ENCODE peak calls at places on chromosomes 13 and 19, in five cellular contexts. One of them, this sample, is unnamed.

GRCh38 chr13:60431108-60431700 is 34.2 kb downstream of the TDRD3 start:
- DNase-seq in stimulated activated CD4-positive, alpha-beta T cell treated with anti-CD3 and anti-CD28 coated beads, Interleukin-2, amount 100 ng/mL, for 48 hours: no peak
- DNase-seq in endothelial cell: no peak
- DNase-seq in Caco-2: no peak
- DNase-seq in DND-41: no peak
- DNase-seq in this sample: peak; percentile 51

GRCh38 chr13:114054269-114054668 is 78.2 kb downstream of the RASA3 start:
- DNase-seq in stimulated activated CD4-positive, alpha-beta T cell treated with anti-CD3 and anti-CD28 coated beads, Interleukin-2, amount 100 ng/mL, for 48 hours: no peak
- DNase-seq in endothelial cell: no peak
- DNase-seq in Caco-2: no peak
- DNase-seq in DND-41: no peak
- DNase-seq in this sample: no peak

GRCh38 chr13:43245374-43245964 is 222.1 kb downstream of the DNAJC15 start:
- DNase-seq in stimulated activated CD4-positive, alpha-beta T cell treated with anti-CD3 and anti-CD28 coated beads, Interleukin-2, amount 100 ng/mL, for 48 hours: no peak
- DNase-seq in endothelial cell: no peak
- DNase-seq in Caco-2: no peak
- DNase-seq in DND-41: no peak
- DNase-seq in this sample: no peak

GRCh38 chr19:38268539-38268938 is 4.2 kb downstream of the SPINT2 start:
- DNase-seq in stimulated activated CD4-positive, alpha-beta T cell treated with anti-CD3 and anti-CD28 coated beads, Interleukin-2, amount 100 ng/mL, for 48 hours: no peak
- DNase-seq in endothelial cell: no peak
- DNase-seq in Caco-2: no peak
- DNase-seq in DND-41: no peak
- DNase-seq in this sample: no peak

GRCh38 chr13:34863360-34864135 is 78.5 kb upstream of the NBEA start:
- DNase-seq in stimulated activated CD4-positive, alpha-beta T cell treated with anti-CD3 and anti-CD28 coated beads, Interleukin-2, amount 100 ng/mL, for 48 hours: no peak
- DNase-seq in endothelial cell: no peak
- DNase-seq in Caco-2: peak; percentile 37
- DNase-seq in DND-41: no peak
- DNase-seq in this sample: no peak

GRCh38 chr13:94196426-94196825 is 283.1 kb downstream of the DCT start:
- DNase-seq in stimulated activated CD4-positive, alpha-beta T cell treated with anti-CD3 and anti-CD28 coated beads, Interleukin-2, amount 100 ng/mL, for 48 hours: no peak
- DNase-seq in endothelial cell: no peak
- DNase-seq in Caco-2: no peak
- DNase-seq in DND-41: no peak
- DNase-seq in this sample: no peak

GRCh38 chr19:41753936-41754529 is 1.3 kb upstream of the CEACAM6 start:
- DNase-seq in stimulated activated CD4-positive, alpha-beta T cell treated with anti-CD3 and anti-CD28 coated beads, Interleukin-2, amount 100 ng/mL, for 48 hours: peak; percentile 63
- DNase-seq in endothelial cell: peak; percentile 64
- DNase-seq in Caco-2: peak; percentile 70
- DNase-seq in DND-41: peak; percentile 71
- DNase-seq in this sample: peak; percentile 64

GRCh38 chr19:2462635-2463421 is 6.1 kb upstream of the LMNB2 start:
- DNase-seq in stimulated activated CD4-positive, alpha-beta T cell treated with anti-CD3 and anti-CD28 coated beads, Interleukin-2, amount 100 ng/mL, for 48 hours: no peak
- DNase-seq in endothelial cell: peak; percentile 91
- DNase-seq in Caco-2: peak; percentile 87
- DNase-seq in DND-41: no peak
- DNase-seq in this sample: no peak

GRCh38 chr19:13234518-13234917 is 84.3 kb downstream of the IER2 start:
- DNase-seq in stimulated activated CD4-positive, alpha-beta T cell treated with anti-CD3 and anti-CD28 coated beads, Interleukin-2, amount 100 ng/mL, for 48 hours: peak; percentile 57
- DNase-seq in endothelial cell: no peak
- DNase-seq in Caco-2: peak; percentile 64
- DNase-seq in DND-41: peak; percentile 57
- DNase-seq in this sample: peak; percentile 66

GRCh38 chr13:74761794-74762193 is 627.6 kb upstream of the KLF12 start:
- DNase-seq in stimulated activated CD4-positive, alpha-beta T cell treated with anti-CD3 and anti-CD28 coated beads, Interleukin-2, amount 100 ng/mL, for 48 hours: no peak
- DNase-seq in endothelial cell: no peak
- DNase-seq in Caco-2: no peak
- DNase-seq in DND-41: no peak
- DNase-seq in this sample: no peak

GRCh38 chr19:44277331-44277730 is 17.6 kb downstream of the ZNF233 start:
- DNase-seq in stimulated activated CD4-positive, alpha-beta T cell treated with anti-CD3 and anti-CD28 coated beads, Interleukin-2, amount 100 ng/mL, for 48 hours: no peak
- DNase-seq in endothelial cell: no peak
- DNase-seq in Caco-2: no peak
- DNase-seq in DND-41: no peak
- DNase-seq in this sample: no peak

GRCh38 chr19:30722236-30722635 is 350.1 kb downstream of the ZNF536 start:
- DNase-seq in stimulated activated CD4-positive, alpha-beta T cell treated with anti-CD3 and anti-CD28 coated beads, Interleukin-2, amount 100 ng/mL, for 48 hours: no peak
- DNase-seq in endothelial cell: no peak
- DNase-seq in Caco-2: no peak
- DNase-seq in DND-41: no peak
- DNase-seq in this sample: no peak

GRCh38 chr13:50527612-50528509 is 315.6 kb downstream of the DLEU7 start:
- DNase-seq in stimulated activated CD4-positive, alpha-beta T cell treated with anti-CD3 and anti-CD28 coated beads, Interleukin-2, amount 100 ng/mL, for 48 hours: no peak
- DNase-seq in endothelial cell: no peak
- DNase-seq in Caco-2: no peak
- DNase-seq in DND-41: peak; percentile 51
- DNase-seq in this sample: no peak

GRCh38 chr19:18662972-18663732 is 20.3 kb upstream of the CRTC1 start:
- DNase-seq in stimulated activated CD4-positive, alpha-beta T cell treated with anti-CD3 and anti-CD28 coated beads, Interleukin-2, amount 100 ng/mL, for 48 hours: no peak
- DNase-seq in endothelial cell: no peak
- DNase-seq in Caco-2: no peak
- DNase-seq in DND-41: no peak
- DNase-seq in this sample: no peak

GRCh38 chr19:41702208-41702651 is 6.2 kb upstream of the CEACAM5 start:
- DNase-seq in stimulated activated CD4-positive, alpha-beta T cell treated with anti-CD3 and anti-CD28 coated beads, Interleukin-2, amount 100 ng/mL, for 48 hours: no peak
- DNase-seq in endothelial cell: no peak
- DNase-seq in Caco-2: no peak
- DNase-seq in DND-41: no peak
- DNase-seq in this sample: no peak

GRCh38 chr13:98773053-98773452 is 20.6 kb upstream of the SLC15A1 start:
- DNase-seq in stimulated activated CD4-positive, alpha-beta T cell treated with anti-CD3 and anti-CD28 coated beads, Interleukin-2, amount 100 ng/mL, for 48 hours: no peak
- DNase-seq in endothelial cell: no peak
- DNase-seq in Caco-2: no peak
- DNase-seq in DND-41: no peak
- DNase-seq in this sample: no peak

GRCh38 chr19:45630463-45630862 is 8.7 kb downstream of the EML2 start:
- DNase-seq in stimulated activated CD4-positive, alpha-beta T cell treated with anti-CD3 and anti-CD28 coated beads, Interleukin-2, amount 100 ng/mL, for 48 hours: no peak
- DNase-seq in endothelial cell: no peak
- DNase-seq in Caco-2: no peak
- DNase-seq in DND-41: no peak
- DNase-seq in this sample: no peak

GRCh38 chr13:88339271-88339741 is 668.1 kb downstream of the SLITRK5 start:
- DNase-seq in stimulated activated CD4-positive, alpha-beta T cell treated with anti-CD3 and anti-CD28 coated beads, Interleukin-2, amount 100 ng/mL, for 48 hours: no peak
- DNase-seq in endothelial cell: no peak
- DNase-seq in Caco-2: no peak
- DNase-seq in DND-41: no peak
- DNase-seq in this sample: no peak

GRCh38 chr19:5369962-5370367 is 29.4 kb upstream of the PTPRS start:
- DNase-seq in stimulated activated CD4-positive, alpha-beta T cell treated with anti-CD3 and anti-CD28 coated beads, Interleukin-2, amount 100 ng/mL, for 48 hours: peak; percentile 67
- DNase-seq in endothelial cell: peak; percentile 91
- DNase-seq in Caco-2: peak; percentile 75
- DNase-seq in DND-41: peak; percentile 60
- DNase-seq in this sample: no peak

GRCh38 chr19:57606931-57607330 is 7.1 kb upstream of the ZNF134 start:
- DNase-seq in stimulated activated CD4-positive, alpha-beta T cell treated with anti-CD3 and anti-CD28 coated beads, Interleukin-2, amount 100 ng/mL, for 48 hours: no peak
- DNase-seq in endothelial cell: no peak
- DNase-seq in Caco-2: no peak
- DNase-seq in DND-41: no peak
- DNase-seq in this sample: no peak

GRCh38 chr19:42468273-42468796 is 25.6 kb upstream of the CXCL17 start:
- DNase-seq in stimulated activated CD4-positive, alpha-beta T cell treated with anti-CD3 and anti-CD28 coated beads, Interleukin-2, amount 100 ng/mL, for 48 hours: no peak
- DNase-seq in endothelial cell: no peak
- DNase-seq in Caco-2: peak; percentile 43
- DNase-seq in DND-41: no peak
- DNase-seq in this sample: no peak

GRCh38 chr13:24684600-24684998 is 4.4 kb downstream of the ATP12A start:
- DNase-seq in stimulated activated CD4-positive, alpha-beta T cell treated with anti-CD3 and anti-CD28 coated beads, Interleukin-2, amount 100 ng/mL, for 48 hours: no peak
- DNase-seq in endothelial cell: no peak
- DNase-seq in Caco-2: no peak
- DNase-seq in DND-41: peak; percentile 76
- DNase-seq in this sample: peak; percentile 34

GRCh38 chr13:26616126-26616525 is 58.6 kb downstream of the WASF3 start:
- DNase-seq in stimulated activated CD4-positive, alpha-beta T cell treated with anti-CD3 and anti-CD28 coated beads, Interleukin-2, amount 100 ng/mL, for 48 hours: no peak
- DNase-seq in endothelial cell: no peak
- DNase-seq in Caco-2: no peak
- DNase-seq in DND-41: no peak
- DNase-seq in this sample: no peak